ENCODE peak calls at places on chromosomes 13 and 19, in ten cellular contexts. K is naive thymus-derived CD4-positive, alpha-beta T cell; V is CD8-positive, alpha-beta T cell; N is Peyer's patch; Q is DND-41; D is fibroblast of the aortic adventitia; M is AG10803; A is colonic mucosa; L is aorta; I is left lung. X is an unnamed sample.

GRCh38 chr19:12090807-12091206 is 26.3 kb downstream of the ZNF844 start:
- DNase-seq in V (peak), M (peak), Q (peak), A (peak), L (peak), I (peak), D (peak), K (peak), N (peak), X (peak)

GRCh38 chr19:44107751-44108150 is 5.4 kb upstream of the ZNF225 start:
- DNase-seq in I (no peak), L (no peak), Q (no peak), N (no peak), D (no peak), K (no peak), V (no peak), M (no peak), A (no peak), X (no peak)

GRCh38 chr13:111122056-111122455 is 6.9 kb downstream of the ARHGEF7 start:
- DNase-seq in L (no peak), M (no peak), K (no peak), N (no peak), Q (no peak), V (no peak), D (no peak), I (no peak), A (no peak), X (peak)

GRCh38 chr13:76622336-76623045 is 263.7 kb downstream of the KCTD12 start:
- DNase-seq in A (no peak), D (peak), M (no peak), N (no peak), Q (no peak), K (no peak), L (no peak), I (no peak), V (no peak), X (no peak)

GRCh38 chr19:54430306-54431254 is 15.3 kb downstream of the TTYH1 start:
- DNase-seq in Q (peak), N (peak), M (no peak), V (no peak), D (no peak), K (peak), I (peak), L (no peak), A (no peak), X (peak)

GRCh38 chr19:15701757-15702589 is 25.9 kb upstream of the OR10H2 start:
- DNase-seq in K (no peak), D (no peak), N (peak), L (no peak), Q (no peak), M (no peak), I (no peak), V (no peak), A (peak), X (peak)

GRCh38 chr13:95154441-95154886 is 146.8 kb downstream of the ABCC4 start:
- DNase-seq in I (no peak), M (peak), A (no peak), L (no peak), V (no peak), K (no peak), D (peak), Q (no peak), N (no peak), X (no peak)

GRCh38 chr19:18156841-18157464 is 4.0 kb downstream of the PIK3R2 start:
- DNase-seq in L (peak), K (no peak), A (peak), V (no peak), D (peak), N (peak), Q (no peak), M (peak), I (peak), X (peak)

GRCh38 chr19:28066988-28067387 is 1146.0 kb downstream of the UQCRFS1 start:
- DNase-seq in I (no peak), A (no peak), V (no peak), K (no peak), N (no peak), Q (no peak), D (no peak), M (no peak), L (no peak), X (no peak)

GRCh38 chr13:35908221-35908620 is 223.0 kb downstream of the DCLK1 start:
- DNase-seq in K (no peak), V (no peak), D (no peak), N (no peak), I (no peak), M (no peak), Q (no peak), L (no peak), A (no peak), X (no peak)

GRCh38 chr19:6580313-6580712 is 10.6 kb downstream of the CD70 start:
- DNase-seq in Q (no peak), M (peak), L (no peak), D (peak), K (no peak), A (no peak), V (no peak), N (no peak), I (no peak), X (no peak)

GRCh38 chr19:1163934-1164683 is 10.0 kb downstream of the SBNO2 start:
- DNase-seq in Q (no peak), I (peak), N (no peak), M (no peak), D (no peak), A (no peak), L (no peak), K (no peak), V (no peak), X (no peak)

GRCh38 chr19:4075373-4075772 is 8.7 kb upstream of the ZBTB7A start:
- DNase-seq in I (peak), V (no peak), N (no peak), L (no peak), Q (no peak), A (no peak), D (no peak), K (no peak), M (no peak), X (no peak)

GRCh38 chr19:38657633-38658222 is 10.3 kb downstream of the ACTN4 start:
- DNase-seq in I (no peak), M (peak), N (no peak), K (no peak), D (peak), Q (no peak), V (no peak), L (no peak), A (no peak), X (no peak)

GRCh38 chr13:108226184-108226583 is 8.0 kb downstream of the ABHD13 start:
- DNase-seq in K (no peak), D (no peak), L (no peak), M (no peak), A (no peak), Q (no peak), N (no peak), I (no peak), V (no peak), X (no peak)

GRCh38 chr13:71320452-71320851 is 546.6 kb downstream of the DACH1 start:
- DNase-seq in Q (peak), A (peak), M (no peak), V (no peak), K (no peak), N (no peak), D (no peak), I (no peak), L (no peak), X (peak)

GRCh38 chr13:112881656-112882554 is 87.1 kb upstream of the MCF2L start:
- DNase-seq in K (no peak), D (no peak), A (no peak), M (no peak), V (no peak), N (no peak), Q (no peak), L (peak), I (peak), X (no peak)

GRCh38 chr13:95509521-95510315 is 42.8 kb upstream of the CLDN10 start:
- DNase-seq in Q (no peak), I (no peak), D (peak), A (no peak), L (no peak), N (no peak), V (no peak), K (no peak), M (peak), X (no peak)

GRCh38 chr13:91167706-91168459 is 179.6 kb upstream of the MIR17HG start:
- DNase-seq in N (no peak), I (no peak), K (no peak), D (no peak), M (no peak), V (no peak), A (no peak), Q (no peak), L (no peak), X (no peak)

GRCh38 chr13:110044521-110045200 is 258.3 kb upstream of the IRS2 start:
- DNase-seq in Q (no peak), A (no peak), K (no peak), N (no peak), I (no peak), D (peak), V (no peak), L (no peak), M (peak), X (no peak)

GRCh38 chr19:3910105-3910504 is 22.8 kb upstream of the NMRK2 start:
- DNase-seq in Q (no peak), N (no peak), A (no peak), V (no peak), K (no peak), I (no peak), D (no peak), L (no peak), M (no peak), X (no peak)

GRCh38 chr19:50933640-50934039 is 19.2 kb downstream of the KLK5 start:
- DNase-seq in K (no peak), M (peak), N (no peak), L (no peak), Q (no peak), D (peak), I (no peak), V (no peak), A (no peak), X (no peak)

GRCh38 chr13:29993716-29994488 is 143.5 kb upstream of the UBL3 start:
- DNase-seq in N (no peak), I (no peak), D (peak), V (no peak), L (no peak), A (no peak), Q (no peak), K (no peak), M (peak), X (peak)

GRCh38 chr19:2648528-2648937 is 54.0 kb downstream of the GNG7 start:
- DNase-seq in L (peak), I (peak), A (peak), V (peak), D (peak), N (peak), M (peak), K (peak), Q (peak), X (peak)

GRCh38 chr19:54190942-54191670 is at the start of gene TSEN34:
- DNase-seq in A (peak), L (peak), Q (peak), V (peak), N (peak), K (no peak), M (peak), D (no peak), I (peak), X (peak)

GRCh38 chr13:91318886-91319285 is 28.6 kb upstream of the MIR17HG start:
- DNase-seq in D (no peak), K (no peak), I (no peak), L (no peak), A (no peak), V (no peak), M (no peak), N (no peak), Q (no peak), X (no peak)

GRCh38 chr19:57974434-57974833 is at the start of gene C19orf18:
- DNase-seq in D (no peak), K (no peak), M (no peak), A (no peak), Q (no peak), I (no peak), V (no peak), N (no peak), L (no peak), X (no peak)

GRCh38 chr19:49347835-49348234 is 12.6 kb downstream of the CD37 start:
- DNase-seq in L (no peak), A (no peak), I (no peak), D (peak), K (no peak), N (no peak), M (peak), Q (no peak), V (no peak), X (peak)

GRCh38 chr13:46097015-46097414 is 7.8 kb downstream of the CPB2 start:
- DNase-seq in A (no peak), D (no peak), L (no peak), K (no peak), V (no peak), Q (no peak), M (no peak), I (no peak), N (no peak), X (peak)

GRCh38 chr13:26482451-26483197 is 74.9 kb upstream of the WASF3 start:
- DNase-seq in A (peak), I (no peak), K (peak), V (peak), L (peak), D (peak), Q (peak), N (peak), M (peak), X (peak)

GRCh38 chr13:21476893-21477472 is 17.9 kb upstream of the ZDHHC20 start:
- DNase-seq in Q (peak), D (peak), M (peak), N (peak), I (peak), K (peak), A (peak), L (peak), V (peak), X (peak)

GRCh38 chr19:4914736-4915501 is 5.6 kb downstream of the UHRF1 start:
- DNase-seq in V (peak), M (peak), K (peak), I (peak), D (peak), Q (peak), L (no peak), N (peak), A (peak), X (peak)

GRCh38 chr13:113178070-113178895 is 19.8 kb downstream of the PROZ start:
- DNase-seq in V (no peak), K (no peak), N (no peak), L (no peak), Q (no peak), I (no peak), M (peak), A (no peak), D (peak), X (peak)

GRCh38 chr19:860481-861098 is 1.1 kb downstream of the CFD start:
- DNase-seq in I (peak), D (peak), L (peak), Q (peak), A (peak), V (peak), K (peak), N (peak), M (peak), X (peak)

GRCh38 chr13:46605824-46606554 is 53.0 kb downstream of the LRCH1 start:
- DNase-seq in V (no peak), A (no peak), K (no peak), M (no peak), D (no peak), Q (no peak), N (no peak), I (no peak), L (no peak), X (no peak)

GRCh38 chr19:7010722-7011593 is 10.3 kb downstream of the MBD3L2B start:
- DNase-seq in V (no peak), A (peak), I (no peak), K (no peak), N (no peak), L (no peak), D (no peak), M (no peak), Q (no peak), X (peak)

GRCh38 chr13:48656621-48657020 is 2.9 kb downstream of the CYSLTR2 start:
- DNase-seq in M (no peak), D (peak), N (no peak), Q (no peak), A (no peak), V (no peak), I (no peak), L (no peak), K (no peak), X (no peak)
- H3K4me3 ChIP-seq in M (no peak), D (no peak), N (no peak), Q (peak), A (no peak), V (no peak), I (no peak), L (no peak), K (no peak), X (no peak)

GRCh38 chr19:16931306-16931705 is 42.5 kb downstream of the F2RL3 start:
- DNase-seq in M (no peak), L (no peak), I (no peak), K (no peak), Q (no peak), V (no peak), A (no peak), N (no peak), D (no peak), X (no peak)
- H3K4me3 ChIP-seq in M (no peak), L (no peak), I (no peak), K (no peak), Q (no peak), V (no peak), A (no peak), N (no peak), D (no peak), X (no peak)

GRCh38 chr19:32373614-32374295 is 28.3 kb downstream of the ZNF507 start:
- DNase-seq in A (peak), L (no peak), N (peak), V (no peak), K (no peak), Q (no peak), M (peak), I (no peak), D (peak), X (peak)
- H3K4me3 ChIP-seq in A (no peak), L (no peak), N (no peak), V (no peak), K (no peak), Q (no peak), M (no peak), I (no peak), D (peak), X (no peak)

GRCh38 chr19:47228168-47228936 is 2.6 kb downstream of the BBC3 start:
- DNase-seq in D (peak), Q (no peak), M (peak), I (no peak), A (peak), L (peak), V (peak), N (peak), K (peak), X (peak)
- H3K4me3 ChIP-seq in D (peak), Q (peak), M (peak), I (peak), A (peak), L (peak), V (peak), N (peak), K (peak), X (peak)

DNA sequence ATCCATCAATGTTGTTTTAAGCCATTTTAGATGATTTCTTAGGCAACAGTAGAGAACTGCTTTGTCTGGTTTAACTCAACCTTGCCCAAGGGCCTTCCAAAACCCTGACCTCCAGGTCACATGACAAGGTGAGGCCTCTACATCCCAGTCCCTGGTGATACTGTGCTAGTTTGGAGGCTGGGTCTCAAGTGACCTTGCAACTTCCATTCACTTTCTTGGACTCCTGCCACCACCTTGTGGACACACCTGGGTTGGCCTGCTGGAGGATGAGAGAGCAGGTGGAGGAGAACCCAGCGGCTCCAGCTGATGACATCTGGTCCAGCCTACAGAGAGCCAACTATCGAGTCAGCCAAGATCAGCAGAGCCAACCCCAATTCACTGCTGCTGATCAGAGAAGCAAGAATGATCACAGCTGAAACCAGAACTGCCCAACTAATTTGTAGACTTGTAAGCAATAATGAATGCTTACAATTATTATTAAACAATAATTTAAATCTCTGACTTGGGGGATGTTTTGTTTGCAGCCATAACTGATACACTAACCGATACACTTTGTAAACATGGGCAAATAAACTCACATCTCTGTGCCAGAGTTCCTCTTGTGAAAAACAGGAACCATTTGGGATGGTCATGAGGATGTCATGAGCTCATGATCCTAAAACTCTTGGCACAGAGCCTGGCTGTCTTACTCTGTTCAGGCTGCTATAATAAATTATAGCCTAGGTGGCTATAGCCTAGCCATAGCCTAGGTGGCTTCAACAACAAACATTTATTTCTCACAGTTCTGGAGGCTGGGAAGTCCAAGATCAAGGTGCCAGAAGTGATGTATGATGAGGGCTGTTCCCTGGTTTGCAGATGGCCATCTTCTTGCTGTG is 11.5 kb downstream of the FAM187B start:
- DNase-seq in D (no peak), V (no peak), K (no peak), Q (no peak), N (peak), M (no peak), A (peak), L (no peak), I (no peak), X (no peak)
- H3K4me3 ChIP-seq in D (no peak), V (no peak), K (no peak), Q (no peak), N (no peak), M (no peak), A (no peak), L (no peak), I (no peak), X (no peak)

DNA sequence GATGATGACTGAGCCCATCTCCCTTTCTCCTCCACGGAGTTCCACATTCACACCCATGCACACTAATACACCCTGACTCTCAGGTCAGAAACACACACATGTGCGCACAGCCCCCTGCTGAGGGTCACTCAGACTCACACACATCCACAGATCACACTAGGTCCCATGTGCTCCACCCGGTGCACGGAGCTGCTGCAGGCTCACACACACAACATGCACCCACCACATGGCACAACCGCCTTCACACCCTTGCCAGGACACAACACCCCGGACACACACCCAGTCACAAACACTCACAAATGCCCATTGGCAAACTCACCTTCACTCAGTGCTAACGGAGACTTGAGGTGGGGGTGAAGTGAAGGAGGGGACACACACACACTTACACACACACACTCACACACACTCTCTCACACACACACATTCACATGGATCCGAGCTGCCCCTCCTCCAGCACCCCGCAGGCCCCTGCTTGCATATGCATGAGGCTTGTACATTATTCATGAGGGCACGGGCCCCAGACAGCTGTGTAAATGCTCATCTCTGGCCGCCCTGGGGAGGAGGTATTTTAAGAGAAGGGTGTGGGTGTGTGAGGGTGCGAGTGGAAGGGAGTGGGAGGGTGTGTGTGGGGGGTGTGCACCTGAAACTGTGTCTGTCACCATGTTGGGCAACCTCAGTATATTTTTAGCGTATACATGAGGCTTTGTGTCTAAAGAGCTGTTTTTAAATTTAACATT is 2.2 kb downstream of the NCAN start:
- DNase-seq in M (no peak), D (no peak), V (no peak), I (peak), K (no peak), N (no peak), Q (no peak), L (no peak), A (no peak), X (no peak)
- H3K4me3 ChIP-seq in M (no peak), D (no peak), V (no peak), I (no peak), K (no peak), N (no peak), Q (no peak), L (no peak), A (no peak), X (no peak)

DNA sequence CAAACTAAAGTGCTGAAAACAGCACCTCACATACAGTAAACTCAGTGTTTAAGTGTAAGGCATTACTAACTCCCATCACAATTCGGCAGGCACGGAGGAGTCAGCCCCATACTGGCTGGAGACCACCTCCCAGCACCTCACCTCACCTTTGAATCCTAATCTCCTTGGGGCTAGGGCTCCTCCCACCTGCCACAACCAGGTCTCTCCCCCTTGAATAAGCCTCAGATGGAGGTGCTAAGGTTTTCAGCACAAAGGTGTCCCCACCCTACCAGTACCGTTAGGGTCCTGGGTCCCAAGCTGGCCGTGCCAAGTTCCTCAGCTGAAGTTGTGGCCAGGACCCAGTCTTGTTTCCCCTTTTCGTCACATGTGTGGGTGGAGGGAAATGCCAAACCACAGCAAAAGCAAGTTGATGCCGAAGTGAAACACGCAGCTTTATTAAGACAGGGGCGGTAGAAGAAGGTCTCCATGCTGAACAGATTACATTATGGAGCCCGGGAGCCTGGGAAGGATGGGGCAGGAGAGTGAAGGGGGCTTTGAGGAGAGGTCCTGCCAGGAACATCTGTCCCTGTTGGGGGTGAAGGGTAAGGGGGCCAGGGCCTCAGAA is at the start of gene IGFLR1:
- DNase-seq in D (no peak), Q (no peak), M (no peak), I (peak), A (peak), K (peak), N (peak), V (no peak), L (peak), X (no peak)
- H3K4me3 ChIP-seq in D (no peak), Q (peak), M (no peak), I (peak), A (peak), K (peak), N (peak), V (peak), L (no peak), X (peak)

X was measured in SJCRH30.